ENCODE peak calls at places on chromosomes 11 and 22, in eight cellular contexts. N, K, U, J, O, I, P and F are unnamed samples.

GRCh38 chr22:35661377-35661937 is 13.2 kb downstream of the APOL6 start:
- DNase-seq in U (no peak), K (no peak), O (no peak), N (no peak), P (no peak), J (peak), I (no peak), F (no peak)

GRCh38 chr11:112241486-112241885 is 15.3 kb downstream of the PTS start:
- DNase-seq in O (no peak), N (no peak), J (peak), U (no peak), K (no peak), P (no peak), I (no peak), F (no peak)

GRCh38 chr11:125105921-125106320 is 5.5 kb downstream of the TMEM218 start:
- DNase-seq in K (no peak), J (no peak), P (no peak), O (no peak), I (no peak), N (no peak), U (no peak), F (no peak)

GRCh38 chr22:44676441-44677298 is 25.3 kb upstream of the PRR5 start:
- DNase-seq in K (no peak), P (no peak), J (no peak), O (no peak), U (no peak), I (no peak), N (peak), F (no peak)

GRCh38 chr11:103325686-103326069 is 216.5 kb downstream of the DYNC2H1 start:
- DNase-seq in K (peak), P (no peak), O (no peak), U (no peak), N (no peak), I (no peak), J (no peak), F (no peak)

GRCh38 chr11:26985941-26986340 is 8.0 kb upstream of the FIBIN start:
- DNase-seq in P (no peak), O (no peak), K (no peak), I (no peak), N (no peak), J (peak), U (no peak), F (no peak)

GRCh38 chr11:114277637-114278341 is 18.4 kb upstream of the NNMT start:
- DNase-seq in J (no peak), U (no peak), P (no peak), O (no peak), I (no peak), K (no peak), N (no peak), F (no peak)

GRCh38 chr11:98365185-98365584 is 655.6 kb upstream of the CNTN5 start:
- DNase-seq in K (no peak), U (no peak), N (no peak), P (no peak), O (no peak), I (no peak), J (no peak), F (no peak)

GRCh38 chr11:112318193-112318592 is 57.5 kb upstream of the PLET1 start:
- DNase-seq in J (peak), N (no peak), I (no peak), O (no peak), U (no peak), K (no peak), P (no peak), F (no peak)

GRCh38 chr11:68039526-68040086 is 781 bp downstream of the TCIRG1 start:
- DNase-seq in N (peak), I (no peak), K (no peak), U (no peak), J (no peak), O (no peak), P (no peak), F (no peak)

GRCh38 chr11:35688023-35688422 is 25.4 kb downstream of the TRIM44 start:
- DNase-seq in K (no peak), O (no peak), U (no peak), P (no peak), J (peak), N (no peak), I (no peak), F (no peak)

GRCh38 chr11:68271023-68271780 is 571 bp downstream of the C11orf24 start:
- DNase-seq in J (peak), O (no peak), P (peak), U (peak), I (peak), K (peak), N (no peak), F (peak)

GRCh38 chr11:102518296-102519094 is 12.1 kb downstream of the MMP7 start:
- DNase-seq in O (no peak), N (no peak), J (peak), U (no peak), I (no peak), K (no peak), P (no peak), F (no peak)

GRCh38 chr11:35615911-35616900 is 2.1 kb upstream of the FJX1 start:
- DNase-seq in N (no peak), U (peak), O (no peak), J (peak), I (no peak), P (no peak), K (no peak), F (peak)

GRCh38 chr11:36288442-36289225 is 590 bp downstream of the COMMD9 start:
- DNase-seq in O (no peak), J (no peak), N (no peak), P (no peak), U (no peak), K (no peak), I (no peak), F (no peak)

GRCh38 chr11:125275905-125276634 is 111.5 kb downstream of the PKNOX2 start:
- DNase-seq in J (peak), O (no peak), I (no peak), P (no peak), U (peak), K (no peak), N (no peak), F (peak)

GRCh38 chr11:119607726-119608125 is 121.3 kb downstream of the NECTIN1 start:
- DNase-seq in N (no peak), O (no peak), J (no peak), K (no peak), U (no peak), P (no peak), I (no peak), F (no peak)

GRCh38 chr22:42881982-42882656 is 25.0 kb upstream of the ARFGAP3 start:
- DNase-seq in P (no peak), U (no peak), I (no peak), K (no peak), N (no peak), O (no peak), J (no peak), F (no peak)

GRCh38 chr11:11624926-11625325 is 3.1 kb upstream of the GALNT18 start:
- DNase-seq in I (no peak), K (no peak), N (no peak), U (no peak), P (no peak), O (no peak), J (no peak), F (no peak)

GRCh38 chr11:1038921-1039320 is 2.4 kb upstream of the MUC6 start:
- DNase-seq in I (no peak), U (no peak), P (no peak), J (no peak), K (no peak), O (no peak), N (peak), F (no peak)

GRCh38 chr11:108727665-108728064 is 62.8 kb downstream of the DDX10 start:
- DNase-seq in K (no peak), I (no peak), O (no peak), U (no peak), J (peak), P (no peak), N (no peak), F (no peak)

GRCh38 chr11:70378506-70379134 is 19.7 kb upstream of the CTTN start:
- DNase-seq in I (no peak), J (no peak), K (no peak), P (no peak), O (no peak), N (no peak), U (no peak), F (no peak)

GRCh38 chr11:63762662-63763505 is 5.7 kb downstream of the ZFTA start:
- DNase-seq in J (peak), I (no peak), O (no peak), N (peak), U (peak), K (peak), P (peak), F (no peak)

GRCh38 chr11:115741376-115741775 is 237.2 kb upstream of the CADM1 start:
- DNase-seq in P (no peak), K (no peak), U (peak), O (no peak), N (no peak), J (no peak), I (no peak), F (peak)

GRCh38 chr11:2165571-2165970 is 4.6 kb upstream of the INS start:
- DNase-seq in N (no peak), I (no peak), U (no peak), J (no peak), O (no peak), K (no peak), P (no peak), F (no peak)

GRCh38 chr11:83456075-83456474 is 169.9 kb upstream of the CCDC90B start:
- DNase-seq in N (no peak), J (peak), I (no peak), P (peak), K (peak), U (no peak), O (no peak), F (no peak)

GRCh38 chr11:35077709-35078695 is 61.0 kb upstream of the CD44 start:
- DNase-seq in K (no peak), U (no peak), I (no peak), N (no peak), O (no peak), J (peak), P (no peak), F (no peak)

GRCh38 chr22:20440637-20441591 is 3.3 kb upstream of the SCARF2 start:
- DNase-seq in I (no peak), U (no peak), J (no peak), O (no peak), P (peak), N (peak), K (no peak), F (no peak)

GRCh38 chr22:37483594-37484114 is 2.5 kb downstream of the MFNG start:
- DNase-seq in U (no peak), K (no peak), I (no peak), N (no peak), P (no peak), J (peak), O (no peak), F (no peak)

GRCh38 chr11:47177846-47178245 is 1.2 kb upstream of the ARFGAP2 start:
- DNase-seq in K (no peak), N (no peak), I (no peak), P (no peak), J (no peak), O (no peak), U (no peak), F (no peak)

GRCh38 chr22:20526628-20527355 is 19.4 kb downstream of the MED15 start:
- DNase-seq in O (no peak), K (no peak), I (no peak), U (no peak), J (peak), N (no peak), P (no peak), F (no peak)

GRCh38 chr11:85281550-85281949 is 345.6 kb downstream of the DLG2 start:
- DNase-seq in K (no peak), U (no peak), O (no peak), I (no peak), P (no peak), N (no peak), J (no peak), F (no peak)

GRCh38 chr11:70688142-70688541 is 289.8 kb downstream of the CTTN start:
- DNase-seq in K (no peak), P (no peak), O (no peak), U (no peak), N (no peak), I (no peak), J (no peak), F (no peak)

GRCh38 chr11:63667993-63668392 is 3.2 kb downstream of the ATL3 start:
- DNase-seq in K (no peak), P (no peak), I (no peak), J (peak), U (no peak), N (no peak), O (no peak), F (no peak)

GRCh38 chr11:65013130-65013691 is 749 bp upstream of the ARL2 start:
- DNase-seq in N (peak), K (peak), U (peak), P (peak), I (peak), O (peak), J (peak), F (no peak)

GRCh38 chr11:35623708-35624168 is 5.5 kb downstream of the FJX1 start:
- DNase-seq in P (no peak), N (no peak), I (no peak), J (peak), U (no peak), K (no peak), O (no peak), F (no peak)

GRCh38 chr11:111162306-111162705 is 83.2 kb upstream of the POU2AF2 start:
- DNase-seq in J (peak), K (no peak), U (no peak), O (no peak), P (no peak), I (no peak), N (no peak), F (no peak)